ENCODE peak calls at places on chromosomes 4 and X, in ten cellular contexts. One of them, this sample, is unnamed.
A peak's percentile ranks its signal among the peaks of the same experiment; 100 is the strongest.

GRCh38 chr4:15805583-15806517 is 27.7 kb downstream of the CD38 start:
- DNase-seq in astrocyte of the spinal cord: peak; percentile 64
- DNase-seq in WTC11: peak; percentile 28
- DNase-seq in mammary epithelial cell: peak; percentile 56
- DNase-seq in NB4: peak; percentile 84
- DNase-seq in chondrocyte: no peak
- DNase-seq in left ventricle myocardium inferior: no peak
- DNase-seq in colonic mucosa: peak; percentile 51
- DNase-seq in AG09319: peak; percentile 16
- DNase-seq in Calu3: peak; percentile 32
- DNase-seq in this sample: peak; percentile 47

GRCh38 chr4:82833696-82834313 is 35.2 kb upstream of the SCD5 start:
- DNase-seq in AG09319: peak; percentile 35
- DNase-seq in Calu3: peak; percentile 3
- DNase-seq in NB4: no peak
- DNase-seq in left ventricle myocardium inferior: no peak
- DNase-seq in astrocyte of the spinal cord: peak; percentile 89
- DNase-seq in colonic mucosa: peak; percentile 25
- DNase-seq in chondrocyte: no peak
- DNase-seq in WTC11: no peak
- DNase-seq in mammary epithelial cell: peak; percentile 69
- DNase-seq in this sample: no peak

GRCh38 chrX:106927023-106927422 is 6.8 kb downstream of the CLDN2 start:
- DNase-seq in chondrocyte: no peak
- DNase-seq in NB4: no peak
- DNase-seq in Calu3: no peak
- DNase-seq in colonic mucosa: no peak
- DNase-seq in mammary epithelial cell: no peak
- DNase-seq in astrocyte of the spinal cord: no peak
- DNase-seq in WTC11: no peak
- DNase-seq in AG09319: no peak
- DNase-seq in left ventricle myocardium inferior: no peak
- DNase-seq in this sample: no peak

GRCh38 chrX:14934423-14934822 is 61.2 kb downstream of the MOSPD2 start:
- DNase-seq in WTC11: no peak
- DNase-seq in astrocyte of the spinal cord: no peak
- DNase-seq in chondrocyte: no peak
- DNase-seq in AG09319: no peak
- DNase-seq in left ventricle myocardium inferior: no peak
- DNase-seq in NB4: no peak
- DNase-seq in colonic mucosa: no peak
- DNase-seq in Calu3: no peak
- DNase-seq in mammary epithelial cell: no peak
- DNase-seq in this sample: no peak

GRCh38 chrX:100328342-100328741 is 81.7 kb downstream of the PCDH19 start:
- DNase-seq in NB4: no peak
- DNase-seq in Calu3: no peak
- DNase-seq in colonic mucosa: no peak
- DNase-seq in astrocyte of the spinal cord: no peak
- DNase-seq in WTC11: no peak
- DNase-seq in left ventricle myocardium inferior: no peak
- DNase-seq in AG09319: no peak
- DNase-seq in mammary epithelial cell: no peak
- DNase-seq in chondrocyte: no peak
- DNase-seq in this sample: no peak

GRCh38 chr4:175443547-175443946 is 368.5 kb downstream of the GPM6A start:
- DNase-seq in colonic mucosa: no peak
- DNase-seq in astrocyte of the spinal cord: no peak
- DNase-seq in AG09319: no peak
- DNase-seq in chondrocyte: no peak
- DNase-seq in NB4: no peak
- DNase-seq in left ventricle myocardium inferior: no peak
- DNase-seq in Calu3: no peak
- DNase-seq in mammary epithelial cell: no peak
- DNase-seq in WTC11: no peak
- DNase-seq in this sample: no peak

GRCh38 chrX:124736553-124737240 is 390.3 kb downstream of the SH2D1A start:
- DNase-seq in AG09319: no peak
- DNase-seq in left ventricle myocardium inferior: no peak
- DNase-seq in mammary epithelial cell: no peak
- DNase-seq in WTC11: peak; percentile 86
- DNase-seq in astrocyte of the spinal cord: no peak
- DNase-seq in NB4: no peak
- DNase-seq in colonic mucosa: no peak
- DNase-seq in Calu3: peak; percentile 1
- DNase-seq in chondrocyte: no peak
- DNase-seq in this sample: peak; percentile 19

GRCh38 chr4:152992027-152992426 is 55.9 kb downstream of the FHDC1 start:
- DNase-seq in Calu3: peak; percentile 41
- DNase-seq in WTC11: no peak
- DNase-seq in left ventricle myocardium inferior: no peak
- DNase-seq in mammary epithelial cell: peak; percentile 97
- DNase-seq in chondrocyte: no peak
- DNase-seq in colonic mucosa: peak; percentile 33
- DNase-seq in AG09319: no peak
- DNase-seq in astrocyte of the spinal cord: no peak
- DNase-seq in NB4: no peak
- DNase-seq in this sample: no peak

GRCh38 chrX:133988010-133988409 is 2.6 kb upstream of the GPC3 start:
- DNase-seq in chondrocyte: no peak
- DNase-seq in colonic mucosa: no peak
- DNase-seq in NB4: no peak
- DNase-seq in astrocyte of the spinal cord: no peak
- DNase-seq in WTC11: no peak
- DNase-seq in left ventricle myocardium inferior: no peak
- DNase-seq in AG09319: no peak
- DNase-seq in mammary epithelial cell: no peak
- DNase-seq in Calu3: no peak
- DNase-seq in this sample: no peak

GRCh38 chr4:1244978-1245471 is 3.9 kb downstream of the CTBP1 start:
- DNase-seq in chondrocyte: peak; percentile 79
- DNase-seq in left ventricle myocardium inferior: no peak
- DNase-seq in Calu3: no peak
- DNase-seq in WTC11: peak; percentile 7
- DNase-seq in mammary epithelial cell: no peak
- DNase-seq in colonic mucosa: no peak
- DNase-seq in AG09319: no peak
- DNase-seq in NB4: peak; percentile 4
- DNase-seq in astrocyte of the spinal cord: no peak
- DNase-seq in this sample: no peak

GRCh38 chr4:44961001-44961755 is 234.8 kb upstream of the GNPDA2 start:
- DNase-seq in NB4: no peak
- DNase-seq in left ventricle myocardium inferior: no peak
- DNase-seq in Calu3: no peak
- DNase-seq in astrocyte of the spinal cord: no peak
- DNase-seq in AG09319: no peak
- DNase-seq in colonic mucosa: no peak
- DNase-seq in chondrocyte: no peak
- DNase-seq in WTC11: no peak
- DNase-seq in mammary epithelial cell: peak; percentile 95
- DNase-seq in this sample: no peak

GRCh38 chr4:110514889-110515479 is 39.0 kb downstream of the ENPEP start:
- DNase-seq in Calu3: no peak
- DNase-seq in left ventricle myocardium inferior: no peak
- DNase-seq in NB4: peak; percentile 22
- DNase-seq in colonic mucosa: no peak
- DNase-seq in WTC11: no peak
- DNase-seq in AG09319: no peak
- DNase-seq in chondrocyte: no peak
- DNase-seq in astrocyte of the spinal cord: peak; percentile 54
- DNase-seq in mammary epithelial cell: peak; percentile 16
- DNase-seq in this sample: no peak

GRCh38 chr4:144654161-144654560 is 8.2 kb downstream of the HHIP start:
- DNase-seq in NB4: no peak
- DNase-seq in astrocyte of the spinal cord: no peak
- DNase-seq in WTC11: no peak
- DNase-seq in AG09319: no peak
- DNase-seq in left ventricle myocardium inferior: no peak
- DNase-seq in Calu3: no peak
- DNase-seq in chondrocyte: no peak
- DNase-seq in mammary epithelial cell: no peak
- DNase-seq in colonic mucosa: no peak
- DNase-seq in this sample: no peak

GRCh38 chr4:182695009-182695408 is 222.2 kb downstream of the DCTD start:
- DNase-seq in left ventricle myocardium inferior: peak; percentile 29
- DNase-seq in astrocyte of the spinal cord: no peak
- DNase-seq in AG09319: no peak
- DNase-seq in Calu3: no peak
- DNase-seq in WTC11: no peak
- DNase-seq in NB4: no peak
- DNase-seq in colonic mucosa: no peak
- DNase-seq in chondrocyte: no peak
- DNase-seq in mammary epithelial cell: no peak
- DNase-seq in this sample: no peak

GRCh38 chr4:181008164-181008563 is 1235.0 kb upstream of the TENM3 start:
- DNase-seq in left ventricle myocardium inferior: no peak
- DNase-seq in WTC11: no peak
- DNase-seq in AG09319: no peak
- DNase-seq in mammary epithelial cell: peak; percentile 5
- DNase-seq in chondrocyte: no peak
- DNase-seq in NB4: no peak
- DNase-seq in Calu3: peak; percentile 0
- DNase-seq in astrocyte of the spinal cord: peak; percentile 65
- DNase-seq in colonic mucosa: no peak
- DNase-seq in this sample: no peak

GRCh38 chr4:142404191-142404611 is 441.9 kb downstream of the INPP4B start:
- DNase-seq in WTC11: no peak
- DNase-seq in mammary epithelial cell: peak; percentile 81
- DNase-seq in AG09319: no peak
- DNase-seq in colonic mucosa: no peak
- DNase-seq in chondrocyte: no peak
- DNase-seq in NB4: no peak
- DNase-seq in Calu3: no peak
- DNase-seq in astrocyte of the spinal cord: peak; percentile 88
- DNase-seq in left ventricle myocardium inferior: no peak
- DNase-seq in this sample: no peak

GRCh38 chr4:128427832-128428366 is 140.3 kb upstream of the PGRMC2 start:
- DNase-seq in mammary epithelial cell: peak; percentile 81
- DNase-seq in chondrocyte: no peak
- DNase-seq in Calu3: peak; percentile 65
- DNase-seq in colonic mucosa: peak; percentile 57
- DNase-seq in NB4: peak; percentile 43
- DNase-seq in WTC11: no peak
- DNase-seq in left ventricle myocardium inferior: no peak
- DNase-seq in astrocyte of the spinal cord: peak; percentile 64
- DNase-seq in AG09319: peak; percentile 32
- DNase-seq in this sample: no peak

GRCh38 chrX:149470960-149471359 is 34.1 kb downstream of the IDS start:
- DNase-seq in WTC11: peak; percentile 82
- DNase-seq in AG09319: peak; percentile 14
- DNase-seq in chondrocyte: no peak
- DNase-seq in Calu3: peak; percentile 83
- DNase-seq in mammary epithelial cell: peak; percentile 52
- DNase-seq in NB4: peak; percentile 72
- DNase-seq in colonic mucosa: peak; percentile 67
- DNase-seq in left ventricle myocardium inferior: peak; percentile 75
- DNase-seq in astrocyte of the spinal cord: peak; percentile 64
- DNase-seq in this sample: peak; percentile 82

GRCh38 chrX:39985551-39985950 is 112.2 kb downstream of the BCOR start:
- DNase-seq in left ventricle myocardium inferior: no peak
- DNase-seq in NB4: no peak
- DNase-seq in chondrocyte: no peak
- DNase-seq in Calu3: no peak
- DNase-seq in mammary epithelial cell: no peak
- DNase-seq in WTC11: no peak
- DNase-seq in colonic mucosa: no peak
- DNase-seq in astrocyte of the spinal cord: no peak
- DNase-seq in AG09319: no peak
- DNase-seq in this sample: no peak

GRCh38 chr4:24195976-24196736 is 306.3 kb upstream of the PPARGC1A start:
- DNase-seq in astrocyte of the spinal cord: no peak
- DNase-seq in NB4: no peak
- DNase-seq in Calu3: no peak
- DNase-seq in mammary epithelial cell: no peak
- DNase-seq in AG09319: no peak
- DNase-seq in WTC11: no peak
- DNase-seq in left ventricle myocardium inferior: no peak
- DNase-seq in colonic mucosa: no peak
- DNase-seq in chondrocyte: no peak
- DNase-seq in this sample: no peak
- TF ChIP-seq CTCF in astrocyte of the spinal cord: peak; percentile 18
- TF ChIP-seq CTCF in NB4: no peak
- TF ChIP-seq CTCF in Calu3: no peak
- TF ChIP-seq CTCF in mammary epithelial cell: no peak
- TF ChIP-seq CTCF in AG09319: no peak
- TF ChIP-seq CTCF in WTC11: no peak
- TF ChIP-seq CTCF in left ventricle myocardium inferior: peak; percentile 50
- TF ChIP-seq CTCF in colonic mucosa: no peak
- TF ChIP-seq CTCF in chondrocyte: peak; percentile 34
- TF ChIP-seq CTCF in this sample: no peak

GRCh38 chr4:4271912-4272311 is 18.0 kb downstream of the LYAR start:
- DNase-seq in AG09319: no peak
- DNase-seq in mammary epithelial cell: no peak
- DNase-seq in Calu3: no peak
- DNase-seq in astrocyte of the spinal cord: no peak
- DNase-seq in WTC11: no peak
- DNase-seq in colonic mucosa: no peak
- DNase-seq in chondrocyte: no peak
- DNase-seq in NB4: peak; percentile 35
- DNase-seq in left ventricle myocardium inferior: no peak
- DNase-seq in this sample: no peak
- TF ChIP-seq CTCF in AG09319: no peak
- TF ChIP-seq CTCF in mammary epithelial cell: no peak
- TF ChIP-seq CTCF in Calu3: no peak
- TF ChIP-seq CTCF in astrocyte of the spinal cord: no peak
- TF ChIP-seq CTCF in WTC11: no peak
- TF ChIP-seq CTCF in colonic mucosa: no peak
- TF ChIP-seq CTCF in chondrocyte: no peak
- TF ChIP-seq CTCF in NB4: no peak
- TF ChIP-seq CTCF in left ventricle myocardium inferior: no peak
- TF ChIP-seq CTCF in this sample: no peak

GRCh38 chr4:165700855-165701254 is 172.2 kb upstream of the TLL1 start:
- DNase-seq in AG09319: no peak
- DNase-seq in mammary epithelial cell: no peak
- DNase-seq in NB4: no peak
- DNase-seq in left ventricle myocardium inferior: no peak
- DNase-seq in chondrocyte: no peak
- DNase-seq in astrocyte of the spinal cord: no peak
- DNase-seq in Calu3: no peak
- DNase-seq in WTC11: peak; percentile 46
- DNase-seq in colonic mucosa: no peak
- DNase-seq in this sample: no peak
- TF ChIP-seq CTCF in AG09319: peak; percentile 12
- TF ChIP-seq CTCF in mammary epithelial cell: peak; percentile 33
- TF ChIP-seq CTCF in NB4: no peak
- TF ChIP-seq CTCF in left ventricle myocardium inferior: peak; percentile 51
- TF ChIP-seq CTCF in chondrocyte: peak; percentile 39
- TF ChIP-seq CTCF in astrocyte of the spinal cord: peak; percentile 28
- TF ChIP-seq CTCF in Calu3: no peak
- TF ChIP-seq CTCF in WTC11: no peak
- TF ChIP-seq CTCF in colonic mucosa: no peak
- TF ChIP-seq CTCF in this sample: no peak

DNA sequence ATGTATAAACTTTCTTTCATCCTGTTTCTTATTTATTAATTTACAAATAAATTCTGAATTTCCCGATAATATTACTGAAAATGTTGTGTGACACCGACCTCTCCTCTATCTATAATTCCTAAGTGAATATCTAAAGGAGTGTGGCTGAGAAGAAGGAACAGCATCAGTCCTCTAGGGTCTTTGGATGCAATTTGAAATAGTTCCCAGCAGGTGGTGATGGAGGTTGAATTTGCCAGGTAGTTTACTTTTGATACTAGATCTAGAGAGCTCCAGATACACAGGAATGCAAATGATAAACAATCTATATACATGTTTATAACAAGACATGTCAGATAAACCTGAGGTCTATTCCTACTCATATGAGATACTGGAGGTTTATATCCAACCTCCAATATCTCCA is 305.4 kb downstream of the PCDH18 start:
- DNase-seq in NB4: peak; percentile 1
- DNase-seq in colonic mucosa: no peak
- DNase-seq in Calu3: peak; percentile 8
- DNase-seq in astrocyte of the spinal cord: no peak
- DNase-seq in left ventricle myocardium inferior: no peak
- DNase-seq in mammary epithelial cell: peak; percentile 11
- DNase-seq in WTC11: no peak
- DNase-seq in chondrocyte: no peak
- DNase-seq in AG09319: no peak
- DNase-seq in this sample: no peak
- TF ChIP-seq CTCF in NB4: no peak
- TF ChIP-seq CTCF in colonic mucosa: no peak
- TF ChIP-seq CTCF in Calu3: no peak
- TF ChIP-seq CTCF in astrocyte of the spinal cord: peak; percentile 34
- TF ChIP-seq CTCF in left ventricle myocardium inferior: peak; percentile 15
- TF ChIP-seq CTCF in mammary epithelial cell: peak; percentile 44
- TF ChIP-seq CTCF in WTC11: no peak
- TF ChIP-seq CTCF in chondrocyte: peak; percentile 75
- TF ChIP-seq CTCF in AG09319: peak; percentile 5
- TF ChIP-seq CTCF in this sample: peak; percentile 51